ENCODE peak calls at places on chromosome 10, in six cellular contexts. Q is caudate nucleus, F is NCI-H2081 treated with DMSO at 0.1 percent for 48 hours, W is fibroblast of lung, G is G401, O is endodermal cell. N is an unnamed sample.

GRCh38 chr10:71213761-71214440 is 1.5 kb downstream of the UNC5B start:
- DNase-seq in Q (no peak), F (no peak), W (peak; percentile 91), G (peak; percentile 72), O (peak; percentile 82), N (peak; percentile 85)

GRCh38 chr10:48804740-48805182 is 120.1 kb downstream of the WDFY4 start:
- DNase-seq in Q (no peak), F (no peak), W (no peak), G (no peak), O (no peak), N (no peak)

GRCh38 chr10:4646546-4646945 is 179.5 kb upstream of the AKR1E2 start:
- DNase-seq in Q (no peak), F (no peak), W (peak; percentile 66), G (no peak), O (no peak), N (peak; percentile 55)

GRCh38 chr10:82419981-82420380 is 545.0 kb downstream of the NRG3 start:
- DNase-seq in Q (no peak), F (no peak), W (no peak), G (peak; percentile 2), O (no peak), N (no peak)

GRCh38 chr10:131963350-131963749 is 18.4 kb downstream of the BNIP3 start:
- DNase-seq in Q (no peak), F (no peak), W (no peak), G (no peak), O (no peak), N (no peak)

GRCh38 chr10:97726636-97727178 is 10.2 kb upstream of the ZFYVE27 start:
- DNase-seq in Q (no peak), F (no peak), W (peak; percentile 84), G (peak; percentile 40), O (peak; percentile 86), N (peak; percentile 80)

GRCh38 chr10:104657458-104657857 is 16.4 kb downstream of the SORCS3 start:
- DNase-seq in Q (no peak), F (no peak), W (peak; percentile 60), G (no peak), O (no peak), N (peak; percentile 35)

GRCh38 chr10:12188656-12189055 is 7.0 kb downstream of the NUDT5 start:
- DNase-seq in Q (no peak), F (no peak), W (no peak), G (no peak), O (no peak), N (no peak)

N was measured in astrocyte.